ENCODE peak calls at places on chromosome 1, in eight cellular contexts. D, A, K, B, R, X, Y and P are unnamed samples.

GRCh38 chr1:31664528-31664927 is 19.9 kb upstream of the PEF1 start:
- DNase-seq in B (no peak), D (no peak), Y (no peak), K (no peak), R (no peak), A (no peak), X (no peak), P (no peak)

GRCh38 chr1:19197849-19198248 is 12.2 kb downstream of the UBR4 start:
- DNase-seq in A (peak), K (no peak), B (no peak), D (no peak), Y (no peak), X (no peak), R (no peak), P (no peak)

GRCh38 chr1:160206421-160207117 is 1.4 kb downstream of the PEA15 start:
- DNase-seq in R (peak), A (peak), B (peak), X (no peak), Y (no peak), K (no peak), D (no peak), P (no peak)

GRCh38 chr1:41868241-41868953 is 50.3 kb downstream of the HIVEP3 start:
- DNase-seq in R (no peak), X (no peak), A (no peak), B (peak), D (no peak), Y (no peak), K (no peak), P (no peak)

GRCh38 chr1:160726114-160726497 is 12.9 kb upstream of the SLAMF7 start:
- DNase-seq in Y (no peak), K (no peak), A (peak), X (no peak), D (no peak), B (no peak), R (no peak), P (no peak)

GRCh38 chr1:177631770-177632169 is 338.1 kb downstream of the SEC16B start:
- DNase-seq in A (no peak), Y (no peak), K (no peak), R (no peak), B (no peak), X (no peak), D (no peak), P (no peak)

GRCh38 chr1:219365435-219365834 is 191.8 kb downstream of the LYPLAL1 start:
- DNase-seq in K (no peak), Y (no peak), R (no peak), B (no peak), X (no peak), A (no peak), D (no peak), P (no peak)

GRCh38 chr1:97071163-97071562 is 349.6 kb downstream of the PTBP2 start:
- DNase-seq in D (no peak), K (no peak), B (no peak), A (no peak), X (no peak), Y (no peak), R (no peak), P (no peak)

GRCh38 chr1:10074059-10074854 is 41.5 kb downstream of the UBE4B start:
- DNase-seq in R (no peak), D (peak), K (no peak), Y (no peak), B (no peak), X (peak), A (peak), P (peak)

GRCh38 chr1:178536844-178537371 is 24.0 kb downstream of the TEX35 start:
- DNase-seq in A (peak), R (no peak), X (no peak), D (no peak), Y (no peak), B (no peak), K (no peak), P (no peak)

GRCh38 chr1:15272009-15272781 is 25.2 kb downstream of the FHAD1 start:
- DNase-seq in Y (no peak), A (peak), X (no peak), R (peak), B (peak), D (no peak), K (peak), P (no peak)

GRCh38 chr1:19476440-19477190 is 8.7 kb downstream of the CAPZB start:
- DNase-seq in B (peak), R (no peak), Y (no peak), D (no peak), A (peak), X (no peak), K (no peak), P (peak)

GRCh38 chr1:80212958-80213357 is 1206.4 kb upstream of the ADGRL4 start:
- DNase-seq in Y (no peak), A (no peak), B (no peak), X (no peak), K (no peak), D (no peak), R (no peak), P (no peak)

GRCh38 chr1:159889821-159890252 is 10.1 kb downstream of the CFAP45 start:
- DNase-seq in K (no peak), D (no peak), A (peak), Y (no peak), B (peak), X (no peak), R (no peak), P (no peak)

GRCh38 chr1:234875953-234876814 is 252.5 kb downstream of the TOMM20 start:
- DNase-seq in K (no peak), B (no peak), R (no peak), D (no peak), Y (no peak), A (peak), X (no peak), P (no peak)

GRCh38 chr1:184563308-184563707 is 176.5 kb downstream of the C1orf21 start:
- DNase-seq in R (no peak), X (no peak), B (no peak), K (no peak), A (peak), Y (no peak), D (no peak), P (no peak)

GRCh38 chr1:111884772-111885443 is 104.6 kb downstream of the KCND3 start:
- DNase-seq in B (no peak), D (no peak), K (no peak), R (no peak), X (no peak), Y (no peak), A (no peak), P (no peak)

GRCh38 chr1:183953031-183953430 is 84.5 kb downstream of the COLGALT2 start:
- DNase-seq in X (no peak), B (no peak), K (no peak), R (no peak), D (no peak), Y (no peak), A (no peak), P (no peak)

DNA sequence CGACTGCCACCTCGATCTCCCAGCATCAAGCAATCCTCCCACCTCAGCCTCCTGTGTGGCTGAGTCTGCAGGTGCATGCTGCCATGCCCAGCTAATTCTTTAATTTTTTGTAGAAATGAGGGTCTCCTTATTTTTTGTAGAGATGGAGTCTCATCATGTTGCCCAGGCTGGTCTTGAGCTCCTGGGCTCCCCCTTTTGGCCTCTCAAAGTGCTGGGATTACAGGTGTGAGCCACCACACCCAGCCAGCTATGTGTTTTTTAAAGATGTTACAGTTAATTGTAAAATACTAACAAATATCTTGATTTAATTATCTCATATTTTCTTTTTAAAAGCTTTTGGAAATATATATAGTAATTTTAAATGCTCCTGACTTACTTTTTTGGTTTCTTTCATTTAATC is 181.3 kb upstream of the DMRTA2 start:
- DNase-seq in Y (no peak), A (no peak), B (no peak), X (no peak), D (no peak), K (no peak), R (no peak), P (no peak)
- TF ChIP-seq CTCF in Y (no peak), A (peak), B (no peak), X (no peak), D (no peak), K (no peak), R (peak), P (no peak)

DNA sequence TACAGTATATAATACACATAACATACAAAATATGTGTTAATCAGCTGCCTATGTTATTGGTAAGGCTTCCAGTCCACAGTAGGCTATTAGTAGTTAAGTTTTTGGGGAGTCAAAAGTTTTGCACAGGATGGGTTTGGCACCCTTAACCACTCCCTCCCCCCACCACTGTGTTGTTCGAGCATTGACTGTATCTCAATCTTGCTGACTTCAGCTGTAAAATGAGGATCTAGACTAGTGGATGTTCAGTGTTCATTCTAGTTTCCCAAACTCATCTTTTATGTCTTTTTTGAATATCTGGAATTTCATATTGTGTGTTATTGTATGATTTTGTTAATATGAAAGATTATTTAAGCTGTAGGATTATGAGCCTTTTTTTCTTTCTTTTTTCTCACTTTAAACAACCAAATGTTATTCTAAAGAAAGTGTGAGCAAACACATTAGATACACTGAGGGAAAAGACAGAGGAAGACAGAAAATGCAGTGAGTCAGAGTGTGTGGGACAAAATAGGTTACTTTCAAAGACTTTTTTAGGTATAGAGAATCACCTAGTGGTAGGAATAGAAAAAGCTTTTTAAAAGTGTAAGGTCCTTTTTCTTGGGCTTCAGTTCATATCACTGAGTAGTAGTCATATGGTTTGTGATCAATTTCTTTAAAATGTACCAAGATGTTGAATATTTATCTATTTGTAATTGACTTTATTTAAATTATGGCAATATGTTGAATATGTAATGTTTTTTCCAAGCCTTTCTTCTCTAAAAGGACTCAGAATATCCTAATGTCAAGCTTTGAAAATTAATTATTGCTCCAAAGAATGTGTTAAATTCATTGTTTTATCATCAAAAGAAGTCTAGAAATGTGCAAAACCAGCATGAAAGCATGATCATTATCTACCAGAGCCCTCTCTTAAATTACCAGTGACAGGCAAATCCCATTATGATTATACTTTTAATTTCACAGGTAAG is 17.9 kb upstream of the CENPF start:
- DNase-seq in K (no peak), X (no peak), R (no peak), B (no peak), D (no peak), Y (no peak), A (peak), P (no peak)
- TF ChIP-seq CTCF in K (peak), X (peak), R (peak), B (peak), D (peak), Y (peak), A (peak), P (peak)

DNA sequence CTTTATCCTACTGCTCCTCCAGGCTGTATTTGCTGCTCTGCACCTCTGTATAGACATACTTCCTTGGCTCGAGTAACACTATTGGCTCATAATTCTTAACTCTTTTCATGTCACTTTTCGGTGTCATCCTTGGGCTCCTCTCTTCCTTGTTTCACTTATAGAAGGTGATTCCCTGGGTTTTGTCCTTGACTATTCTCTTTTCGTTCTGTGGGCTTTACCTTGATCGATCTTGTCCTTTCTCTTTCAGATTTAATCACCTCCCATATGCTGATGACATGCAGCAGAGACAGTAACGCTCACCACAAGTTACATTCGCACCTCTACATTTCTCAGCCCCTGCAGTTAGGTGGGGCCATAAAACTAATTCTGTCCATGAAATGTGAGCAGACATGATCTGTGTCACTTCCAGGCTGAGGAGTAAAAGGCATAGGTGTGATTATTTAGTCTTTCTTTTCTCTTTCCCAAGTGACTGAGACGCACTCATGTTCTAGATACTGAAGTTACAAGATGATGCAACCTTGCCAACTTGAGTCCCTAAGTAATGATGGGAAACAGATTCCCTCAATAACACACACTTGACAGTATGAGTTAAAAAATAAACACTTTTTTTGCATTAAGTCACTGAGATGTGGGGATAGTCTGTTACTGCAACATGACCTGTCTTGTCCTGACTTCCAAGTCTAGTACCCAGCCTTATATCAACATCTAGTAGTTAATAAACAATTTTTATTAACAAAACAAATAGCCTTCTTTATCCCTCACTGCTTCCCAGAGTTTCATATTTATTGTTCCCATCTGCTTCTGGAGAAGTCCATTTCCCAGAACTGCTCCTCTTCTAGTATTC is 49.9 kb upstream of the HAO2 start:
- DNase-seq in Y (no peak), D (no peak), K (no peak), X (no peak), A (no peak), B (no peak), R (no peak), P (no peak)
- TF ChIP-seq CTCF in Y (no peak), D (no peak), K (no peak), X (no peak), A (no peak), B (no peak), R (no peak), P (no peak)

GRCh38 chr1:232628335-232629214 is 1.4 kb downstream of the SIPA1L2 start:
- DNase-seq in X (no peak), A (peak), K (no peak), D (no peak), B (peak), Y (no peak), R (no peak), P (no peak)
- TF ChIP-seq CTCF in X (no peak), A (peak), K (no peak), D (no peak), B (peak), Y (no peak), R (no peak), P (no peak)

GRCh38 chr1:169443923-169444322 is 16.6 kb upstream of the CCDC181 start:
- DNase-seq in D (no peak), R (no peak), K (no peak), X (no peak), B (no peak), Y (no peak), A (no peak), P (no peak)
- TF ChIP-seq CTCF in D (no peak), R (no peak), K (no peak), X (no peak), B (no peak), Y (no peak), A (no peak), P (no peak)

DNA sequence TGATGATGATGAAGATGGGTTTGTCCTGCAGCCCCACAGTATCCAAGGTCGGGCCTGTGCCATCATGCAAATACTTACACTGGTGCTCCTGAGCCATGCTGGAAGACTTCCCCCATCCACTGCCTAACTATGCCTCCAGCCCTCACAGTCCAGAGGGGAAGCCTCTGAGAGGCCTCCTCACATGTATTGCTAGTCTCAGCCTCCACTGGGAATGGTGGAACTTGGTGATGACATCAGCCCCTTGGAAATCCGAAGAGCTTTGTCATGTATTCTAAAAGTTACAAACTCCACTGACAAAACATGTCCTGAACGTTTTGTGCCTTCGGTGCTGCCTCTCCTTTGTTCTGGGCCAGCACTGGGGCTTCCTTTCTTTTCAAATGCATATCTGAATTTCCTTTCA is 61.1 kb upstream of the DMRTB1 start:
- DNase-seq in A (no peak), X (no peak), D (no peak), B (no peak), K (no peak), R (peak), Y (no peak), P (no peak)
- TF ChIP-seq CTCF in A (no peak), X (no peak), D (no peak), B (no peak), K (no peak), R (no peak), Y (no peak), P (no peak)

GRCh38 chr1:119327436-119328155 is 41.0 kb upstream of the HAO2 start:
- DNase-seq in X (no peak), Y (no peak), A (peak), R (peak), B (no peak), K (peak), D (no peak), P (no peak)
- TF ChIP-seq CTCF in X (peak), Y (no peak), A (peak), R (peak), B (peak), K (peak), D (no peak), P (no peak)

GRCh38 chr1:168092566-168093355 is 44.0 kb downstream of the GPR161 start:
- DNase-seq in R (peak), K (no peak), B (no peak), Y (no peak), A (peak), X (no peak), D (no peak), P (no peak)
- TF ChIP-seq CTCF in R (peak), K (no peak), B (peak), Y (no peak), A (peak), X (no peak), D (peak), P (no peak)

DNA sequence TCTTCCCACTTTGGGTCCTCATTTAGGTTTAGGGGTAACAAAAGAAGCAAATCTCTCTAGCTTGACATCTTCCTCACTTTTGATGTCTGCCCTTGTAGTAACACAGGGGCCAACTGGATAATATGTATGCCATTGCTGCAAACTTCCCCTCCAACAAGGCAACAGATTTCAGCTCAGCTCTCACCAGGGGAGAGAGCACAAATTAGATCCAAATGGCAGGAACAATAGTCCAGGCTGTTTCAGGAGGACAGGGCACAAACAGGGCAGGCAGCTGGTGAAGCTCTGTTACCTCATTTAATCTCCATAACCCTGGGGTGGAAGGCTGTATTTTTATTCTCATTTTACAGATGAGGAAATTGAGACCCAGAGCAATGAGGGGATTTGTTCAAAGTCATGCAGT is 4.3 kb upstream of the PIK3R3 start:
- DNase-seq in R (no peak), A (no peak), B (no peak), K (no peak), D (no peak), Y (no peak), X (no peak), P (no peak)
- TF ChIP-seq CTCF in R (no peak), A (no peak), B (no peak), K (no peak), D (no peak), Y (no peak), X (no peak), P (no peak)

GRCh38 chr1:8568837-8569236 is 248.6 kb downstream of the RERE start:
- DNase-seq in A (no peak), Y (no peak), X (no peak), D (no peak), B (no peak), K (no peak), R (no peak), P (no peak)

GRCh38 chr1:8570435-8570834 is 247.0 kb downstream of the RERE start:
- DNase-seq in X (no peak), Y (no peak), R (no peak), D (no peak), K (no peak), B (no peak), A (peak), P (no peak)

GRCh38 chr1:8569242-8569641 is 248.2 kb downstream of the RERE start:
- DNase-seq in Y (no peak), X (no peak), D (no peak), K (no peak), R (no peak), B (no peak), A (no peak), P (no peak)

GRCh38 chr1:8572106-8572505 is 245.3 kb downstream of the RERE start:
- DNase-seq in D (no peak), B (no peak), R (no peak), Y (no peak), A (peak), K (no peak), X (no peak), P (no peak)

GRCh38 chr1:8571200-8571984 is 246.0 kb downstream of the RERE start:
- DNase-seq in X (no peak), D (no peak), Y (no peak), A (peak), B (peak), K (no peak), R (no peak), P (no peak)
- TF ChIP-seq CTCF in X (no peak), D (peak), Y (peak), A (peak), B (peak), K (no peak), R (no peak), P (no peak)